ENCODE peak calls at places on chromosomes 4 and X, in eight cellular contexts. U is IMR-90, P is kidney epithelial cell, M is bronchial epithelial cell, Z is MM.1S, I is right lobe of liver, D is heart left ventricle, L is neuronal stem cell. V is an unnamed sample. For H3K36me3, the result is how much of the 10 kb centered on the place peaks cover.

GRCh38 chrX:95145848-95146540 is 1472.0 kb downstream of the FAM133A start:
- DNase-seq in U (no peak), P (no peak), M (no peak), Z (no peak), I (no peak), D (no peak), L (no peak), V (peak)

GRCh38 chr4:159520074-159520473 is 417.2 kb downstream of the RAPGEF2 start:
- DNase-seq in U (no peak), P (no peak), M (no peak), Z (no peak), I (no peak), D (no peak), L (no peak), V (no peak)

GRCh38 chr4:181168406-181168805 is 1074.8 kb upstream of the TENM3 start:
- DNase-seq in U (no peak), P (no peak), M (no peak), Z (no peak), I (no peak), D (no peak), L (no peak), V (no peak)

GRCh38 chr4:7263166-7263565 is 70.8 kb downstream of the SORCS2 start:
- DNase-seq in U (no peak), P (no peak), M (peak), Z (no peak), I (no peak), D (no peak), L (no peak), V (no peak)

GRCh38 chrX:17397074-17397473 is 22.1 kb downstream of the NHS start:
- DNase-seq in U (peak), P (peak), M (peak), Z (no peak), I (no peak), D (no peak), L (no peak), V (no peak)

GRCh38 chr4:123340381-123340701 is 56.3 kb upstream of the SPRY1 start:
- DNase-seq in U (peak), P (no peak), M (peak), Z (no peak), I (no peak), D (peak), L (no peak), V (no peak)

GRCh38 chr4:85953651-85954018 is 406.2 kb downstream of the MAPK10 start:
- DNase-seq in U (peak), P (no peak), M (peak), Z (no peak), I (no peak), D (no peak), L (no peak), V (no peak)

GRCh38 chrX:107199491-107199890 is 6.7 kb downstream of the NUP62CL start:
- DNase-seq in U (no peak), P (no peak), M (no peak), Z (no peak), I (no peak), D (no peak), L (no peak), V (no peak)

GRCh38 chr4:106365613-106366012 is 3.0 kb downstream of the GIMD1 start:
- DNase-seq in U (peak), P (peak), M (peak), Z (no peak), I (no peak), D (no peak), L (no peak), V (no peak)

GRCh38 chr4:93654276-93654675 is 174.3 kb upstream of the ATOH1 start:
- DNase-seq in U (no peak), P (no peak), M (no peak), Z (no peak), I (no peak), D (no peak), L (no peak), V (no peak)

GRCh38 chr4:8058031-8058479 is 100.6 kb downstream of the ABLIM2 start:
- DNase-seq in U (no peak), P (no peak), M (no peak), Z (no peak), I (no peak), D (no peak), L (no peak), V (no peak)

GRCh38 chr4:172997217-172997609 is 171.4 kb upstream of the GALNT7 start:
- DNase-seq in U (no peak), P (no peak), M (no peak), Z (no peak), I (no peak), D (no peak), L (no peak), V (no peak)

GRCh38 chr4:44448548-44449443 is at the start of gene KCTD8:
- DNase-seq in U (peak), P (peak), M (peak), Z (peak), I (peak), D (peak), L (peak), V (peak)

GRCh38 chr4:129193357-129194100 is 97.6 kb downstream of the C4orf33 start:
- DNase-seq in U (no peak), P (no peak), M (no peak), Z (no peak), I (no peak), D (no peak), L (no peak), V (no peak)

GRCh38 chr4:70979445-70980008 is 13.9 kb upstream of the DCK start:
- DNase-seq in U (no peak), P (no peak), M (no peak), Z (no peak), I (no peak), D (no peak), L (no peak), V (no peak)

GRCh38 chr4:93710101-93710846 is 118.3 kb upstream of the ATOH1 start:
- DNase-seq in U (no peak), P (no peak), M (peak), Z (no peak), I (no peak), D (no peak), L (peak), V (peak)

GRCh38 chrX:100654256-100654655 is 10.3 kb downstream of the SRPX2 start:
- DNase-seq in U (peak), P (no peak), M (peak), Z (peak), I (no peak), D (no peak), L (no peak), V (peak)

GRCh38 chr4:159107203-159107921 is 4.5 kb downstream of the RAPGEF2 start:
- DNase-seq in U (peak), P (no peak), M (peak), Z (no peak), I (no peak), D (no peak), L (no peak), V (no peak)

GRCh38 chr4:156517956-156518355 is 453.6 kb downstream of the PDGFC start:
- DNase-seq in U (no peak), P (no peak), M (no peak), Z (no peak), I (no peak), D (no peak), L (no peak), V (no peak)

GRCh38 chr4:156870166-156870565 is 101.4 kb downstream of the PDGFC start:
- DNase-seq in U (peak), P (no peak), M (no peak), Z (no peak), I (no peak), D (no peak), L (no peak), V (no peak)

GRCh38 chr4:10461091-10461849 is 4.0 kb upstream of the ZNF518B start:
- DNase-seq in U (peak), P (no peak), M (peak), Z (peak), I (peak), D (peak), L (peak), V (peak)

GRCh38 chr4:90002406-90003040 is 107.9 kb downstream of the MMRN1 start:
- DNase-seq in U (no peak), P (no peak), M (no peak), Z (no peak), I (no peak), D (no peak), L (no peak), V (peak)

GRCh38 chrX:49753691-49754090 is 57.9 kb upstream of the PAGE1 start:
- DNase-seq in U (no peak), P (no peak), M (no peak), Z (no peak), I (no peak), D (no peak), L (no peak), V (no peak)

GRCh38 chr4:41865981-41866798 is 69.0 kb upstream of the TMEM33 start:
- DNase-seq in U (no peak), P (no peak), M (no peak), Z (no peak), I (no peak), D (no peak), L (no peak), V (no peak)

GRCh38 chr4:153071953-153072622 is 132.2 kb upstream of the TRIM2 start:
- DNase-seq in U (no peak), P (no peak), M (peak), Z (no peak), I (no peak), D (no peak), L (no peak), V (no peak)

GRCh38 chr4:126137782-126138170 is 823.0 kb downstream of the FAT4 start:
- DNase-seq in U (no peak), P (no peak), M (no peak), Z (no peak), I (no peak), D (no peak), L (no peak), V (no peak)

GRCh38 chr4:86543080-86543479 is 51.0 kb upstream of the PTPN13 start:
- DNase-seq in U (no peak), P (no peak), M (no peak), Z (no peak), I (no peak), D (no peak), L (no peak), V (no peak)

GRCh38 chrX:16120431-16120830 is 2.9 kb upstream of the GRPR start:
- DNase-seq in U (no peak), P (no peak), M (no peak), Z (no peak), I (no peak), D (no peak), L (no peak), V (no peak)

GRCh38 chr4:77308843-77309242 is 151.8 kb downstream of the CCNG2 start:
- DNase-seq in U (peak), P (no peak), M (peak), Z (peak), I (no peak), D (no peak), L (peak), V (peak)

GRCh38 chr4:80156410-80156809 is 40.9 kb upstream of the PRDM8 start:
- DNase-seq in U (peak), P (no peak), M (no peak), Z (no peak), I (no peak), D (no peak), L (no peak), V (no peak)

GRCh38 chr4:182975806-182976205 is 58.6 kb upstream of the DCTD start:
- DNase-seq in U (peak), P (peak), M (peak), Z (no peak), I (no peak), D (no peak), L (no peak), V (peak)

GRCh38 chr4:101198741-101199339 is 148.5 kb downstream of the PPP3CA start:
- DNase-seq in U (no peak), P (no peak), M (no peak), Z (no peak), I (no peak), D (no peak), L (no peak), V (no peak)

GRCh38 chr4:156941940-156942548 is 29.6 kb downstream of the PDGFC start:
- DNase-seq in U (peak), P (peak), M (peak), Z (no peak), I (no peak), D (peak), L (peak), V (peak)

GRCh38 chr4:82648356-82648755 is 86.6 kb upstream of the TMEM150C start:
- DNase-seq in U (peak), P (no peak), M (peak), Z (no peak), I (no peak), D (no peak), L (no peak), V (no peak)

GRCh38 chr4:140641789-140642439 is 73.2 kb upstream of the UCP1 start:
- DNase-seq in U (no peak), P (no peak), M (no peak), Z (peak), I (peak), D (peak), L (no peak), V (no peak)

GRCh38 chr4:122073615-122074014 is 78.5 kb upstream of the BLTP1 start:
- DNase-seq in U (no peak), P (no peak), M (no peak), Z (no peak), I (no peak), D (no peak), L (no peak), V (peak)

GRCh38 chrX:110284159-110284558 is 33.7 kb downstream of the AMMECR1 start:
- DNase-seq in U (peak), P (peak), M (peak), Z (no peak), I (no peak), D (no peak), L (no peak), V (no peak)

GRCh38 chr4:1216869-1217294 is 32.0 kb downstream of the CTBP1 start:
- DNase-seq in U (no peak), P (no peak), M (no peak), Z (no peak), I (no peak), D (no peak), L (no peak), V (no peak)

GRCh38 chr4:39205476-39205875 is 23.1 kb downstream of the WDR19 start:
- DNase-seq in U (no peak), P (no peak), M (no peak), Z (no peak), I (no peak), D (no peak), L (no peak), V (no peak)

GRCh38 chr4:39204543-39204942 is 22.2 kb downstream of the WDR19 start:
- DNase-seq in U (no peak), P (no peak), M (no peak), Z (no peak), I (no peak), D (no peak), L (no peak), V (no peak)

GRCh38 chr4:39201963-39202362 is 19.6 kb downstream of the WDR19 start:
- DNase-seq in U (no peak), P (no peak), M (no peak), Z (no peak), I (no peak), D (no peak), L (no peak), V (no peak)

DNA sequence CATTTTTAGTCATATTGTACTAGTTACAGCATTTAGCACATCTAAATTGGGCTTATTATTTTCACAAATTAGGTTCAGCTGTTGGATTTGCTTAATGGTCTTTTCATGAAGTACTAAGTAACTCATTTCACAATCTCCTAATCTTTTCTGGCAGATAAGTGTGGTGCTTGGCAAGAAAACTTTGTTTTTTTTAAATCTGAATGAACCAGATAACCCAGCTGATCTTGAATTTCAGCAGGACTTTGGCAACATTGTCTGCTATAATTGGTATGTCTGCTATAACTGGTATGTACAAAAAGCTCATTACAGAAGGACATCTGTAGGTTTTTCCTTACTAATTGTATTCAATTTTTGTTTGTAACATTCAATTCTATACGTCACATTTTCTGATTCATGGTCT is 22.7 kb downstream of the WDR19 start:
- DNase-seq in U (no peak), P (no peak), M (no peak), Z (no peak), I (no peak), D (no peak), L (no peak), V (no peak)
- H3K36me3 ChIP-seq in U (under half), P (under half), M (under half), Z (under half), I (under half), D (half or more), L (under half), V (under half)

GRCh38 chr4:3205995-3206394 is 43.0 kb upstream of the MSANTD1 start:
- DNase-seq in U (no peak), P (no peak), M (no peak), Z (no peak), I (peak), D (no peak), L (peak), V (no peak)
- H3K36me3 ChIP-seq in U (under half), P (under half), M (under half), Z (under half), I (under half), D (half or more), L (under half), V (under half)

GRCh38 chr4:39850727-39851126 is 127.0 kb downstream of the PDS5A start:
- DNase-seq in U (no peak), P (no peak), M (no peak), Z (no peak), I (no peak), D (no peak), L (no peak), V (no peak)
- H3K36me3 ChIP-seq in U (under half), P (under half), M (under half), Z (under half), I (under half), D (half or more), L (under half), V (half or more)

GRCh38 chr4:139241086-139241783 is 38.8 kb downstream of the MGARP start:
- DNase-seq in U (no peak), P (peak), M (no peak), Z (no peak), I (no peak), D (no peak), L (no peak), V (peak)

GRCh38 chr4:139245590-139245989 is 34.4 kb downstream of the MGARP start:
- DNase-seq in U (peak), P (no peak), M (peak), Z (no peak), I (no peak), D (no peak), L (no peak), V (no peak)

GRCh38 chr4:139243448-139244365 is 36.3 kb downstream of the MGARP start:
- DNase-seq in U (peak), P (peak), M (peak), Z (peak), I (no peak), D (no peak), L (no peak), V (peak)

GRCh38 chr4:139241784-139242151 is 38.3 kb downstream of the MGARP start:
- DNase-seq in U (no peak), P (no peak), M (no peak), Z (no peak), I (no peak), D (no peak), L (no peak), V (peak)

DNA sequence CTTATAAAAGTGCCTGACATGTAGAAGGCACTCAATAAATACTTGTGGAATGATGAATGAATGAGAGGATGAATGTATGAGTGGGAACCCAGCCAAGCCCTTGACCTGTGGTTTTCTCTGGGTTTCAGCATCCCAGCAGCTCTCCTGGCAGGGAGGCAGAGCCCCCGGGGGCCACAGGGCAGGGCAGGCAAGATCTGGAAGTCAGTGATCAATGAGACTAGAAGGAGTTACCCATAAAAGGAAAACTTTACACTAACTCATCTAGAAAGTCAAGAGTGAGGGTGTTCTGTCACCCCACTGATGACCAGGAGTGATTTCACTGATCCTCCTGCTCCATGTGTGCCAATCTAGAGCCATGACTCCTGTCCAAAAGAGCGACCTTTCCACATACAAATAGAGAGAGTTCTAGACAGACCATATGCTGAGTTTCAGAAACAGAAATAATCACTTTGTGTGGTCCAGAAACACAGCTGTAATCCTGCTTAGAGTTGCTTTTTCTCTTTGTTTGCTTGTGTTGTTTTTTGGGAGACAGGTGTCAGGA is 37.4 kb downstream of the MGARP start:
- DNase-seq in U (peak), P (no peak), M (peak), Z (peak), I (no peak), D (no peak), L (no peak), V (peak)
- H3K36me3 ChIP-seq in U (under half), P (under half), M (under half), Z (under half), I (under half), D (under half), L (under half), V (under half)

GRCh38 chrX:5998901-5999300 is 229.8 kb downstream of the NLGN4X start:
- DNase-seq in U (no peak), P (no peak), M (no peak), Z (no peak), I (no peak), D (no peak), L (no peak), V (no peak)

GRCh38 chrX:6005856-6006255 is 222.8 kb downstream of the NLGN4X start:
- DNase-seq in U (no peak), P (no peak), M (no peak), Z (no peak), I (no peak), D (no peak), L (no peak), V (no peak)

GRCh38 chrX:6004529-6004928 is 224.1 kb downstream of the NLGN4X start:
- DNase-seq in U (no peak), P (no peak), M (no peak), Z (no peak), I (no peak), D (no peak), L (no peak), V (no peak)

DNA sequence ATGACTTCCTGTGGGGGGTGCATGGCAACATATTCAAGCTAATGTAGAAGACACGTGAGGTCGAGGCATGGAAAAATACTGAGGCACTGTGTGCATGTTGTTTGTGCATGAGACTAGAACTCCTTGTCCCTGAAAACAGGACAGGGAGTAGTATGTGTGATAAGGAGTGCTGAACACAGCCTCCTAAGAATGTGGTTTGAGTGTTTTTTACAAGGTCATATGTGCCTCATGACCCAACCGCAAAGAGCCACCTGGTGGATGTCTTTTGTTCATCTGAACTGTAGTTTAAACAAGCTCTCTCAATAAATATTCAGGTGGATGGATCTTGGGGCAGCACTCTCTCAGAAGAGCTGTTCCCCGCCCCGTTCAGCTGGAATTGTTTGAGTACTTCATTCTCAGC is 226.6 kb downstream of the NLGN4X start:
- DNase-seq in U (no peak), P (no peak), M (no peak), Z (no peak), I (no peak), D (no peak), L (no peak), V (no peak)
- H3K36me3 ChIP-seq in U (under half), P (under half), M (under half), Z (under half), I (under half), D (under half), L (under half), V (under half)